ENCODE peak calls at places on chromosome 22, in six cellular contexts. I is body of pancreas, V is ovary, F is heart left ventricle, H is BJ, L is pancreas. K is an unnamed sample. For H3K27me3, the result is how much of the 10 kb centered on the place peaks cover.

GRCh38 chr22:21713428-21714058 is 22.1 kb downstream of the YPEL1 start:
- DNase-seq in I (no peak), V (no peak), L (no peak), F (no peak), H (no peak), K (no peak)

GRCh38 chr22:24417901-24418641 is 9.3 kb upstream of the ADORA2A start:
- DNase-seq in F (no peak), I (no peak), L (no peak), V (no peak), H (no peak), K (no peak)

GRCh38 chr22:35684270-35684700 is 33.4 kb upstream of the APOL5 start:
- DNase-seq in I (peak), H (no peak), L (no peak), F (no peak), V (no peak), K (no peak)

GRCh38 chr22:27212617-27213177 is 555.3 kb downstream of the MIAT start:
- DNase-seq in F (no peak), I (peak), H (peak), V (peak), L (peak), K (peak)

GRCh38 chr22:50197856-50198623 is 2.8 kb upstream of the SELENOO start:
- DNase-seq in V (no peak), L (peak), H (no peak), F (no peak), I (no peak), K (no peak)

GRCh38 chr22:26756675-26757293 is 99.4 kb downstream of the MIAT start:
- DNase-seq in V (peak), H (no peak), I (peak), L (peak), F (peak), K (peak)

GRCh38 chr22:42994917-42995562 is 19.9 kb downstream of the PACSIN2 start:
- DNase-seq in L (peak), V (no peak), I (peak), H (peak), F (no peak), K (peak)

GRCh38 chr22:48574776-48575566 is 1252.7 kb downstream of the BRD1 start:
- DNase-seq in F (peak), H (no peak), V (peak), L (peak), I (peak), K (peak)

GRCh38 chr22:49976439-49977175 is 16.0 kb downstream of the PIM3 start:
- DNase-seq in V (no peak), L (no peak), H (no peak), F (no peak), I (no peak), K (no peak)

GRCh38 chr22:28801845-28802594 is 1.7 kb upstream of the XBP1 start:
- DNase-seq in I (peak), H (no peak), L (peak), V (peak), F (no peak), K (peak)

GRCh38 chr22:48445113-48445827 is 1382.4 kb downstream of the BRD1 start:
- DNase-seq in V (no peak), F (peak), L (no peak), I (no peak), H (no peak), K (no peak)

GRCh38 chr22:49258107-49259010 is 569.3 kb downstream of the BRD1 start:
- DNase-seq in I (no peak), V (no peak), H (no peak), L (no peak), F (no peak), K (no peak)

DNA sequence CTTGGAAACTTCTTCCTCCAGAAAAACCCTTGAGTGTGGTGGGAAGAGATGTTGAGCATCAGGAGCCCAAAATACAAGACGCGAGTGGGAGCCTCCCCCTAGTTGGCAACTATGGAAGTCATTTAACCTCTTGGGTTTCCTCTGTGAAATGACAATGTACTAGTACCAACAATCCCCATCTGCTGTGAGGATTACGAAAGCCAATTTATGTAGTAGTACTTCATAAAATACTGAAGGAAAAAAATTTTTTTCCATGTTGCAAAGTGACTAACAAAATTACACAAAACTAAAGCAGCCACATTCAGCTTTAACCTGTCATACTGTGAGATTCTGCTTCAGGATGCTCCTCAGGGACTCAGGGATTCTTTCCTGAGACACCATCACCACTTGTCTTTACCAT is 595 bp upstream of the SLC25A17 start:
- DNase-seq in L (no peak), V (no peak), H (no peak), I (no peak), F (no peak), K (no peak)
- TF ChIP-seq CTCF in L (no peak), V (no peak), H (no peak), I (no peak), F (no peak), K (no peak)

GRCh38 chr22:47369431-47370015 is 607.1 kb downstream of the TBC1D22A start:
- DNase-seq in I (peak), H (no peak), L (no peak), F (no peak), V (no peak), K (no peak)

GRCh38 chr22:47372596-47373385 is 610.3 kb downstream of the TBC1D22A start:
- DNase-seq in L (no peak), V (no peak), I (peak), H (no peak), F (peak), K (peak)

GRCh38 chr22:47370448-47371262 is 608.2 kb downstream of the TBC1D22A start:
- DNase-seq in L (no peak), H (no peak), V (no peak), F (no peak), I (peak), K (no peak)

GRCh38 chr22:47372111-47372581 is 609.7 kb downstream of the TBC1D22A start:
- DNase-seq in H (no peak), I (peak), L (no peak), F (no peak), V (no peak), K (peak)

GRCh38 chr22:47371263-47372090 is 609.0 kb downstream of the TBC1D22A start:
- DNase-seq in F (no peak), H (no peak), I (peak), V (no peak), L (no peak), K (peak)
- H3K27me3 ChIP-seq in F (under half), H (under half), I (under half), V (under half), L (under half), K (under half)

DNA sequence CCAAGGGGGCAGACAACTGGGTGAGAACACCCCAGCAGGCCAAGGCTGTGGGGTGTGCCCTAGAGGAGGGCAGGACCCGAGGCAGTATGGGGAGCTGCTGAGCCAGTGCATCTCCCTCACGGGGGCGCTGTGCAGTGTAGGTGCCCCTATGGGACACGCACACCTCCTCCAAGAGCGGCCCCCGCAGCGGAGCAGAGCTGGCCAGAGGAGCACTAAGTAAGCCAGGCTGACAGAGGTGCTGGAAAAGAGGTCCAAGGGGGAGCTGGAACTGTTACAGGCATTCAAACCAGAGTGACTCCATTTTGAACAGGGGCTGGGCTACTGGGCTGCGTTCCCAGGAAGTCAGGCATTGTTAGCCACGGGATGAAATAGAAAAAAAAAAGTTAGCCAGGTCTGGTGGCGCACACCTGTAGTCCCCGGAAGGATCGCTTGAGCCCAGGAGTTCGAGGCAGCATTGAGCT is 41.8 kb downstream of the TST start:
- DNase-seq in F (peak), L (peak), H (no peak), V (peak), I (peak), K (peak)
- TF ChIP-seq CTCF in F (no peak), L (no peak), H (peak), V (peak), I (peak), K (peak)

GRCh38 chr22:22848364-22848866 is 39.2 kb upstream of the IGLL5 start:
- DNase-seq in F (peak), L (peak), H (no peak), I (peak), V (peak), K (peak)
- H3K27me3 ChIP-seq in F (under half), L (under half), H (under half), I (under half), V (under half), K (under half)